ENCODE peak calls at places on chromosomes 7 and 10, in nine cellular contexts. One of them, this sample, is unnamed.

GRCh38 chr7:107690611-107691010 is 30.0 kb downstream of the SLC26A4 start:
- DNase-seq in psoas muscle: no peak
- DNase-seq in BE2C: no peak
- DNase-seq in ovary: no peak
- DNase-seq in upper lobe of right lung: no peak
- DNase-seq in hepatocyte: no peak
- DNase-seq in heart left ventricle: no peak
- DNase-seq in lower lobe of right lung: no peak
- DNase-seq in bronchial epithelial cell: no peak
- DNase-seq in this sample: no peak

GRCh38 chr10:62248465-62248864 is 20.2 kb downstream of the RTKN2 start:
- DNase-seq in psoas muscle: no peak
- DNase-seq in BE2C: no peak
- DNase-seq in ovary: no peak
- DNase-seq in upper lobe of right lung: no peak
- DNase-seq in hepatocyte: no peak
- DNase-seq in heart left ventricle: no peak
- DNase-seq in lower lobe of right lung: no peak
- DNase-seq in bronchial epithelial cell: no peak
- DNase-seq in this sample: no peak

GRCh38 chr10:4240641-4241197 is 455.7 kb upstream of the KLF6 start:
- DNase-seq in psoas muscle: no peak
- DNase-seq in BE2C: no peak
- DNase-seq in ovary: no peak
- DNase-seq in upper lobe of right lung: no peak
- DNase-seq in hepatocyte: no peak
- DNase-seq in heart left ventricle: no peak
- DNase-seq in lower lobe of right lung: no peak
- DNase-seq in bronchial epithelial cell: no peak
- DNase-seq in this sample: no peak

GRCh38 chr7:18770154-18770807 is 274.7 kb downstream of the HDAC9 start:
- DNase-seq in psoas muscle: no peak
- DNase-seq in BE2C: no peak
- DNase-seq in ovary: no peak
- DNase-seq in upper lobe of right lung: no peak
- DNase-seq in hepatocyte: no peak
- DNase-seq in heart left ventricle: no peak
- DNase-seq in lower lobe of right lung: no peak
- DNase-seq in bronchial epithelial cell: peak; percentile 73
- DNase-seq in this sample: peak; percentile 47

GRCh38 chr7:98856021-98856422 is 13.8 kb downstream of the TMEM130 start:
- DNase-seq in psoas muscle: no peak
- DNase-seq in BE2C: no peak
- DNase-seq in ovary: no peak
- DNase-seq in upper lobe of right lung: no peak
- DNase-seq in hepatocyte: no peak
- DNase-seq in heart left ventricle: no peak
- DNase-seq in lower lobe of right lung: no peak
- DNase-seq in bronchial epithelial cell: no peak
- DNase-seq in this sample: no peak

GRCh38 chr7:155104913-155105312 is 34.8 kb downstream of the HTR5A start:
- DNase-seq in psoas muscle: no peak
- DNase-seq in BE2C: no peak
- DNase-seq in ovary: no peak
- DNase-seq in upper lobe of right lung: no peak
- DNase-seq in hepatocyte: no peak
- DNase-seq in heart left ventricle: no peak
- DNase-seq in lower lobe of right lung: no peak
- DNase-seq in bronchial epithelial cell: no peak
- DNase-seq in this sample: no peak

GRCh38 chr10:86401588-86402282 is 35.1 kb upstream of the GRID1 start:
- DNase-seq in psoas muscle: peak; percentile 23
- DNase-seq in BE2C: no peak
- DNase-seq in ovary: peak; percentile 13
- DNase-seq in upper lobe of right lung: peak; percentile 69
- DNase-seq in hepatocyte: peak; percentile 27
- DNase-seq in heart left ventricle: no peak
- DNase-seq in lower lobe of right lung: peak; percentile 57
- DNase-seq in bronchial epithelial cell: no peak
- DNase-seq in this sample: no peak

GRCh38 chr7:114085592-114086490 is 167.0 kb upstream of the PPP1R3A start:
- DNase-seq in psoas muscle: peak; percentile 81
- DNase-seq in BE2C: peak; percentile 33
- DNase-seq in ovary: peak; percentile 91
- DNase-seq in upper lobe of right lung: peak; percentile 89
- DNase-seq in hepatocyte: peak; percentile 92
- DNase-seq in heart left ventricle: peak; percentile 77
- DNase-seq in lower lobe of right lung: peak; percentile 82
- DNase-seq in bronchial epithelial cell: peak; percentile 82
- DNase-seq in this sample: peak; percentile 18

GRCh38 chr10:110214380-110214826 is 7.0 kb downstream of the MXI1 start:
- DNase-seq in psoas muscle: no peak
- DNase-seq in BE2C: no peak
- DNase-seq in ovary: no peak
- DNase-seq in upper lobe of right lung: no peak
- DNase-seq in hepatocyte: no peak
- DNase-seq in heart left ventricle: no peak
- DNase-seq in lower lobe of right lung: no peak
- DNase-seq in bronchial epithelial cell: no peak
- DNase-seq in this sample: no peak

GRCh38 chr10:32984003-32984600 is 26.1 kb upstream of the ITGB1 start:
- DNase-seq in psoas muscle: no peak
- DNase-seq in BE2C: no peak
- DNase-seq in ovary: no peak
- DNase-seq in upper lobe of right lung: no peak
- DNase-seq in hepatocyte: no peak
- DNase-seq in heart left ventricle: no peak
- DNase-seq in lower lobe of right lung: no peak
- DNase-seq in bronchial epithelial cell: no peak
- DNase-seq in this sample: no peak

GRCh38 chr7:158494162-158494586 is 93.4 kb downstream of the PTPRN2 start:
- DNase-seq in psoas muscle: no peak
- DNase-seq in BE2C: no peak
- DNase-seq in ovary: no peak
- DNase-seq in upper lobe of right lung: no peak
- DNase-seq in hepatocyte: no peak
- DNase-seq in heart left ventricle: no peak
- DNase-seq in lower lobe of right lung: no peak
- DNase-seq in bronchial epithelial cell: no peak
- DNase-seq in this sample: no peak

GRCh38 chr10:60629332-60629731 is 148.9 kb upstream of the CDK1 start:
- DNase-seq in psoas muscle: no peak
- DNase-seq in BE2C: no peak
- DNase-seq in ovary: no peak
- DNase-seq in upper lobe of right lung: no peak
- DNase-seq in hepatocyte: no peak
- DNase-seq in heart left ventricle: no peak
- DNase-seq in lower lobe of right lung: no peak
- DNase-seq in bronchial epithelial cell: no peak
- DNase-seq in this sample: no peak

GRCh38 chr10:35420044-35420443 is 83.7 kb downstream of the CCNY start:
- DNase-seq in psoas muscle: no peak
- DNase-seq in BE2C: no peak
- DNase-seq in ovary: no peak
- DNase-seq in upper lobe of right lung: no peak
- DNase-seq in hepatocyte: no peak
- DNase-seq in heart left ventricle: no peak
- DNase-seq in lower lobe of right lung: no peak
- DNase-seq in bronchial epithelial cell: peak; percentile 74
- DNase-seq in this sample: no peak

GRCh38 chr7:78642751-78643150 is 810.7 kb downstream of the MAGI2 start:
- DNase-seq in psoas muscle: no peak
- DNase-seq in BE2C: no peak
- DNase-seq in ovary: no peak
- DNase-seq in upper lobe of right lung: no peak
- DNase-seq in hepatocyte: no peak
- DNase-seq in heart left ventricle: no peak
- DNase-seq in lower lobe of right lung: no peak
- DNase-seq in bronchial epithelial cell: no peak
- DNase-seq in this sample: no peak

DNA sequence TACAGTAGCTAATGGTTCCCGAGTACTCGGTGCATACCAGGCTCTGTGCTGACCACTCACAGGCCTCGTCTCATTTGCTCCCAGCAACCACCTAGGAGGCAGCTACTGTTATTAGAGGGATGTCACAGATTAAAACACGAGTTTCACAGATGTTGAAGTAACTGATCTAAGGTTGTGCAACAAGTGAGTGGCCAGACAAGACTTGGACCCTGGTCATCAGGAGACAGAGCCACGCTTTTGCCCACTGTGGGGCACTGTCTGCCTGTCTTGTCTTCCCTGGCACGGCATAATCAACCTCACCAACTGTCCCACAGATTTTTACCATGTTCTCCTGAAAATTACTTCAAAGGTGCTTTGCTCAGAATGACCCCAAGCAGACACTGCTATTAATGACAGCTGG is 111.6 kb upstream of the HABP2 start:
- DNase-seq in psoas muscle: no peak
- DNase-seq in BE2C: no peak
- DNase-seq in ovary: no peak
- DNase-seq in upper lobe of right lung: no peak
- DNase-seq in hepatocyte: peak; percentile 18
- DNase-seq in heart left ventricle: no peak
- DNase-seq in lower lobe of right lung: no peak
- DNase-seq in bronchial epithelial cell: peak; percentile 18
- DNase-seq in this sample: no peak
- TF ChIP-seq CTCF in psoas muscle: peak; percentile 28
- TF ChIP-seq CTCF in BE2C: no peak
- TF ChIP-seq CTCF in ovary: no peak
- TF ChIP-seq CTCF in upper lobe of right lung: no peak
- TF ChIP-seq CTCF in hepatocyte: peak; percentile 23
- TF ChIP-seq CTCF in heart left ventricle: no peak
- TF ChIP-seq CTCF in lower lobe of right lung: no peak
- TF ChIP-seq CTCF in bronchial epithelial cell: peak; percentile 49
- TF ChIP-seq CTCF in this sample: no peak

GRCh38 chr10:99467236-99467999 is 37.0 kb upstream of the GOT1 start:
- DNase-seq in psoas muscle: no peak
- DNase-seq in BE2C: no peak
- DNase-seq in ovary: no peak
- DNase-seq in upper lobe of right lung: no peak
- DNase-seq in hepatocyte: no peak
- DNase-seq in heart left ventricle: no peak
- DNase-seq in lower lobe of right lung: no peak
- DNase-seq in bronchial epithelial cell: peak; percentile 42
- DNase-seq in this sample: no peak
- H3K36me3 ChIP-seq in psoas muscle: no peaks in the 10 kb centered on the region
- H3K36me3 ChIP-seq in BE2C: no peaks in the 10 kb centered on the region
- H3K36me3 ChIP-seq in ovary: no peaks in the 10 kb centered on the region
- H3K36me3 ChIP-seq in upper lobe of right lung: no peaks in the 10 kb centered on the region
- H3K36me3 ChIP-seq in hepatocyte: no peaks in the 10 kb centered on the region
- H3K36me3 ChIP-seq in heart left ventricle: no peaks in the 10 kb centered on the region
- H3K36me3 ChIP-seq in lower lobe of right lung: no peaks in the 10 kb centered on the region
- H3K36me3 ChIP-seq in bronchial epithelial cell: no peaks in the 10 kb centered on the region
- H3K36me3 ChIP-seq in this sample: no peaks in the 10 kb centered on the region

GRCh38 chr10:131997366-131998049 is 15.8 kb upstream of the BNIP3 start:
- DNase-seq in psoas muscle: peak; percentile 84
- DNase-seq in BE2C: no peak
- DNase-seq in ovary: peak; percentile 90
- DNase-seq in upper lobe of right lung: peak; percentile 92
- DNase-seq in hepatocyte: peak; percentile 90
- DNase-seq in heart left ventricle: no peak
- DNase-seq in lower lobe of right lung: peak; percentile 90
- DNase-seq in bronchial epithelial cell: peak; percentile 84
- DNase-seq in this sample: no peak

GRCh38 chr10:131998845-131999681 is 17.3 kb upstream of the BNIP3 start:
- DNase-seq in psoas muscle: no peak
- DNase-seq in BE2C: no peak
- DNase-seq in ovary: no peak
- DNase-seq in upper lobe of right lung: no peak
- DNase-seq in hepatocyte: no peak
- DNase-seq in heart left ventricle: no peak
- DNase-seq in lower lobe of right lung: no peak
- DNase-seq in bronchial epithelial cell: no peak
- DNase-seq in this sample: no peak

GRCh38 chr10:131998050-131998844 is 16.5 kb upstream of the BNIP3 start:
- DNase-seq in psoas muscle: no peak
- DNase-seq in BE2C: no peak
- DNase-seq in ovary: no peak
- DNase-seq in upper lobe of right lung: no peak
- DNase-seq in hepatocyte: no peak
- DNase-seq in heart left ventricle: no peak
- DNase-seq in lower lobe of right lung: no peak
- DNase-seq in bronchial epithelial cell: no peak
- DNase-seq in this sample: no peak

GRCh38 chr10:131994435-131994834 is 12.7 kb upstream of the BNIP3 start:
- DNase-seq in psoas muscle: no peak
- DNase-seq in BE2C: no peak
- DNase-seq in ovary: no peak
- DNase-seq in upper lobe of right lung: no peak
- DNase-seq in hepatocyte: no peak
- DNase-seq in heart left ventricle: no peak
- DNase-seq in lower lobe of right lung: no peak
- DNase-seq in bronchial epithelial cell: no peak
- DNase-seq in this sample: no peak

DNA sequence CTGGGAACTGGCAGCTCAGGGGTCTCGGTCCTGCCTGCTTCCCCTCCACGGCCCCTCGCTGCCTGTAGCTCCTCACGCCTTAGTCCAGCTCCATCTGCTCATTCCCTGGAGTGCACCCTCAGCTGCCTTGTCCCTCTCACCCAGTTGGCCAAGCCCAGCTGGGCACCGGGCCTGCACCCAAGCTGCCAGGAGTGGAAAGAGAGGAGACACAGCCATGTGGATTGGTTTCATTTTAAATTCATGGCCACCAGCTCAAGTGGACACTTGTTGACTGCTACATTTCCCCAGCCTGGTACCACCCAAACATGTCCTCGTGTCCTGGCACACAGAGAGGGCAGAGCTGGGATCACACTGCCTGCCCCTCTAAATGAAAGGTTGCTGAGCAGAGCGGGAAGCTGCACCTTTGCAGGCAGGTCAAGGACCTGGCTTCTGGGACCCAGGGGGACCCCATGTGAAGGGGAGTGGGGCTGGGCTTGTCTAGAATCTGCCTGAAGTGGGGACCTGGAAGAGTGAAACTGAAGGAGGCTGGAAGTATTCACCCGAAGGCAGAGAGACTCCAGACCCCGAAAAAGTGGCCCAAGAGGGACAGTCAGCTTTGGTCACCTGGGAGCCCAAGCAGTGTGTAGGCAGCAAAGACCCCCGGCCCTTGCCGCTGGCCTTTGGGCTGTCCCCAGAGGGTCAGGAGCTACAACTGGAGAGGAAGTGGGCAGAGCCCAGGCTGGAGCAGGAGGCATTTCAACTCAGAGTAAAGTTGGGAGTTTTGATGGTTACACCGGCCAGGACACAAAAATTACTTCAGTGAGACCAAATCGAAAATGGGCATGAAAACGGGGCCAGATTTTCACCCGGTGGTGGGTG is 15.0 kb upstream of the BNIP3 start:
- DNase-seq in psoas muscle: peak; percentile 72
- DNase-seq in BE2C: no peak
- DNase-seq in ovary: no peak
- DNase-seq in upper lobe of right lung: peak; percentile 77
- DNase-seq in hepatocyte: no peak
- DNase-seq in heart left ventricle: peak; percentile 45
- DNase-seq in lower lobe of right lung: peak; percentile 62
- DNase-seq in bronchial epithelial cell: no peak
- DNase-seq in this sample: no peak
- H3K4me3 ChIP-seq in psoas muscle: peak overlapping the region; percentile 43
- H3K4me3 ChIP-seq in BE2C: no peak overlapping the region
- H3K4me3 ChIP-seq in ovary: no peak overlapping the region
- H3K4me3 ChIP-seq in upper lobe of right lung: peak overlapping the region; percentile 2
- H3K4me3 ChIP-seq in hepatocyte: no peak overlapping the region
- H3K4me3 ChIP-seq in heart left ventricle: no peak overlapping the region
- H3K4me3 ChIP-seq in lower lobe of right lung: no peak overlapping the region
- H3K4me3 ChIP-seq in bronchial epithelial cell: no peak overlapping the region
- H3K4me3 ChIP-seq in this sample: no peak overlapping the region

GRCh38 chr7:67618569-67619543 is 622.2 kb downstream of the TYW1 start:
- DNase-seq in psoas muscle: no peak
- DNase-seq in BE2C: peak; percentile 82
- DNase-seq in ovary: peak; percentile 14
- DNase-seq in upper lobe of right lung: no peak
- DNase-seq in hepatocyte: peak; percentile 73
- DNase-seq in heart left ventricle: peak; percentile 19
- DNase-seq in lower lobe of right lung: no peak
- DNase-seq in bronchial epithelial cell: no peak
- DNase-seq in this sample: no peak
- TF ChIP-seq CTCF in psoas muscle: no peak
- TF ChIP-seq CTCF in BE2C: peak; percentile 45
- TF ChIP-seq CTCF in ovary: no peak
- TF ChIP-seq CTCF in upper lobe of right lung: no peak
- TF ChIP-seq CTCF in hepatocyte: peak; percentile 40
- TF ChIP-seq CTCF in heart left ventricle: no peak
- TF ChIP-seq CTCF in lower lobe of right lung: no peak
- TF ChIP-seq CTCF in bronchial epithelial cell: no peak
- TF ChIP-seq CTCF in this sample: peak; percentile 4

This sample was measured in kidney epithelial cell.